ENCODE peak calls at places on chromosomes 4 and X, in six cellular contexts. One of them, this sample, is unnamed.

GRCh38 chrX:53261573-53261972 is 19.8 kb downstream of the IQSEC2 start:
- DNase-seq in left ventricle myocardium inferior: no peak
- DNase-seq in cardiac muscle cell: no peak
- DNase-seq in Peyer's patch: no peak
- DNase-seq in ovary: no peak
- DNase-seq in lower lobe of right lung: no peak
- DNase-seq in this sample: no peak

GRCh38 chrX:119693032-119693995 is at the start of gene SEPTIN6:
- DNase-seq in cardiac muscle cell: peak; percentile 85
- DNase-seq in left ventricle myocardium inferior: peak; percentile 62
- DNase-seq in Peyer's patch: peak; percentile 90
- DNase-seq in lower lobe of right lung: peak; percentile 77
- DNase-seq in ovary: peak; percentile 45
- DNase-seq in this sample: peak; percentile 77

GRCh38 chrX:97314348-97314747 is 430.6 kb downstream of the RPA4 start:
- DNase-seq in ovary: no peak
- DNase-seq in Peyer's patch: no peak
- DNase-seq in cardiac muscle cell: no peak
- DNase-seq in lower lobe of right lung: no peak
- DNase-seq in left ventricle myocardium inferior: no peak
- DNase-seq in this sample: no peak

GRCh38 chr4:61532324-61532723 is 332.2 kb downstream of the ADGRL3 start:
- DNase-seq in lower lobe of right lung: no peak
- DNase-seq in Peyer's patch: no peak
- DNase-seq in left ventricle myocardium inferior: peak; percentile 10
- DNase-seq in ovary: no peak
- DNase-seq in cardiac muscle cell: peak; percentile 66
- DNase-seq in this sample: no peak

GRCh38 chr4:121720109-121720508 is 23.3 kb upstream of the ANXA5 start:
- DNase-seq in left ventricle myocardium inferior: no peak
- DNase-seq in cardiac muscle cell: no peak
- DNase-seq in Peyer's patch: no peak
- DNase-seq in ovary: no peak
- DNase-seq in lower lobe of right lung: no peak
- DNase-seq in this sample: no peak

GRCh38 chr4:73718375-73719373 is 21.7 kb upstream of the CXCL8 start:
- DNase-seq in cardiac muscle cell: no peak
- DNase-seq in left ventricle myocardium inferior: no peak
- DNase-seq in ovary: no peak
- DNase-seq in Peyer's patch: no peak
- DNase-seq in lower lobe of right lung: no peak
- DNase-seq in this sample: no peak

GRCh38 chr4:2792711-2793577 is at the start of gene SH3BP2:
- DNase-seq in lower lobe of right lung: peak; percentile 90
- DNase-seq in ovary: peak; percentile 76
- DNase-seq in left ventricle myocardium inferior: peak; percentile 92
- DNase-seq in Peyer's patch: peak; percentile 75
- DNase-seq in cardiac muscle cell: peak; percentile 85
- DNase-seq in this sample: peak; percentile 89

GRCh38 chr4:140100771-140101170 is 53.2 kb downstream of the MAML3 start:
- DNase-seq in lower lobe of right lung: no peak
- DNase-seq in left ventricle myocardium inferior: no peak
- DNase-seq in Peyer's patch: no peak
- DNase-seq in cardiac muscle cell: no peak
- DNase-seq in ovary: no peak
- DNase-seq in this sample: no peak

GRCh38 chrX:150363561-150364346 is 637 bp downstream of the MAMLD1 start:
- DNase-seq in lower lobe of right lung: peak; percentile 47
- DNase-seq in ovary: peak; percentile 35
- DNase-seq in left ventricle myocardium inferior: peak; percentile 19
- DNase-seq in cardiac muscle cell: peak; percentile 34
- DNase-seq in Peyer's patch: no peak
- DNase-seq in this sample: no peak

GRCh38 chrX:130125090-130125489 is 14.8 kb upstream of the ELF4 start:
- DNase-seq in ovary: peak; percentile 24
- DNase-seq in cardiac muscle cell: no peak
- DNase-seq in left ventricle myocardium inferior: peak; percentile 42
- DNase-seq in lower lobe of right lung: no peak
- DNase-seq in Peyer's patch: no peak
- DNase-seq in this sample: peak; percentile 83

GRCh38 chrX:13752141-13752540 is 17.6 kb downstream of the OFD1 start:
- DNase-seq in lower lobe of right lung: no peak
- DNase-seq in ovary: no peak
- DNase-seq in Peyer's patch: no peak
- DNase-seq in left ventricle myocardium inferior: no peak
- DNase-seq in cardiac muscle cell: no peak
- DNase-seq in this sample: no peak

GRCh38 chrX:13754765-13755164 is 20.2 kb downstream of the OFD1 start:
- DNase-seq in left ventricle myocardium inferior: no peak
- DNase-seq in Peyer's patch: no peak
- DNase-seq in ovary: no peak
- DNase-seq in cardiac muscle cell: no peak
- DNase-seq in lower lobe of right lung: no peak
- DNase-seq in this sample: no peak

GRCh38 chrX:13750812-13751211 is 16.3 kb downstream of the OFD1 start:
- DNase-seq in Peyer's patch: no peak
- DNase-seq in lower lobe of right lung: no peak
- DNase-seq in ovary: no peak
- DNase-seq in cardiac muscle cell: no peak
- DNase-seq in left ventricle myocardium inferior: no peak
- DNase-seq in this sample: no peak

GRCh38 chrX:13750204-13750603 is 15.7 kb downstream of the OFD1 start:
- DNase-seq in left ventricle myocardium inferior: no peak
- DNase-seq in cardiac muscle cell: peak; percentile 40
- DNase-seq in Peyer's patch: no peak
- DNase-seq in ovary: no peak
- DNase-seq in lower lobe of right lung: no peak
- DNase-seq in this sample: no peak

DNA sequence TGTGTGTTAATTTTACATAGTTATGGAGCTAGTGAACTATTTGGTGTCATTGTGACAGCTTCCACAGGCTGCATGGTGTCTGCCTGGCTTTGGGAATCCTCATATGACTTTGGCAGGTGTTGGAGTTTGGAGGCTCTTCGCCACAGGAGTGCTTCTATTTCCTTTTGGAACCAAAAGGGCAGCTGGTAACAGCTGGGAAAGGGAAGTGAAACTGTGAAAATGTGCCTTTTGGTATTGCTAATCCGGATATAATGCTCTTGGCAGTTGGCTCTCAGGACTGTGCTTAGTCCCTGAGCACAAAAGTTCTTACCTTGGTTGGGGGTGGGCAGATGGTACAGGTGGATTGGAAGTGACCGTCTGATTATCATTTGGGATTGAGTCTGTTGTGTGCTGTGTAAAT is 18.1 kb downstream of the OFD1 start:
- DNase-seq in lower lobe of right lung: no peak
- DNase-seq in left ventricle myocardium inferior: no peak
- DNase-seq in ovary: no peak
- DNase-seq in Peyer's patch: no peak
- DNase-seq in cardiac muscle cell: no peak
- DNase-seq in this sample: no peak
- H3K4me1 ChIP-seq in lower lobe of right lung: no peaks in the 10 kb centered on the region
- H3K4me1 ChIP-seq in left ventricle myocardium inferior: no peaks in the 10 kb centered on the region
- H3K4me1 ChIP-seq in ovary: no peaks in the 10 kb centered on the region
- H3K4me1 ChIP-seq in Peyer's patch: no peaks in the 10 kb centered on the region
- H3K4me1 ChIP-seq in cardiac muscle cell: no peaks in the 10 kb centered on the region
- H3K4me1 ChIP-seq in this sample: no peaks in the 10 kb centered on the region

DNA sequence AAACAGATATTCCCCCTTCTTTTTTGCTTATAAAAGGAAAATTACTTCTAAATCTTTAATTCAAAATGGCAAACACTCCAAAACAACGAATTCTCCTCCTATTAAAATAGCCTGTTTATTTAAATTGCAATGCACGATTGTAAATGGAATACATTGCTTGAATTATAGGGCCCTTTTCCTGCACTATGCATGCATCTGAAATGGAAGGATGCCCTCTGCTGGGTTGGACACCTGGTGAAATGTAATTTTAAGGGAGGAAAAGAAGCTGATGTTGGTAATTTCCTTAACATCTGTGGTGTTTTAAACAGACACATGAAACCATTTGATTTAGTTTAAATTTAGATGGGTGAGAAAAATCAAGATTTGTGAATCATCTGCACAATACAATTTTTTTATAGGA is 72.8 kb downstream of the GRXCR1 start:
- DNase-seq in lower lobe of right lung: no peak
- DNase-seq in left ventricle myocardium inferior: no peak
- DNase-seq in cardiac muscle cell: peak; percentile 12
- DNase-seq in Peyer's patch: no peak
- DNase-seq in ovary: no peak
- DNase-seq in this sample: no peak
- TF ChIP-seq CTCF in lower lobe of right lung: no peak
- TF ChIP-seq CTCF in left ventricle myocardium inferior: peak; percentile 37
- TF ChIP-seq CTCF in cardiac muscle cell: no peak
- TF ChIP-seq CTCF in Peyer's patch: no peak
- TF ChIP-seq CTCF in ovary: no peak
- TF ChIP-seq CTCF in this sample: no peak

DNA sequence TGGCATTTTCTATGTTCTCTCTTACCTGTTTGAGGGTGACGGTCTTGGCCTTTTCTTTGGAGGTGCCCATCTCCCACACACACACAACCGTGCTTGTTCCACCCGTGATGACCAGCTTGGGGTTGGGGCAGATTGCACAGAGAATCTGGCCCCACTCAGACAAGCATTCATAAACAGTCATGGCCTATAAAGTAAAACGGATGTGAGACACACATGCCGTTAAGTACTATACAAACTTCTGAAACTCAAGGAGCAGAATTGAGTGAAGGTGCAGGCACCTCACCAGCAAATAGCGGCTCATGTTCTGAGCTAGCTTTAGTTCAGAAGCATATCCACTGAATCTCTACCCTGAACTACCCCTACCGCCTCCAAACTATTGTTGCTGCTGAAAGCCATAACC is 107.6 kb downstream of the CDS1 start:
- DNase-seq in cardiac muscle cell: no peak
- DNase-seq in lower lobe of right lung: no peak
- DNase-seq in ovary: no peak
- DNase-seq in left ventricle myocardium inferior: no peak
- DNase-seq in Peyer's patch: no peak
- DNase-seq in this sample: no peak
- H3K27ac ChIP-seq in cardiac muscle cell: no peak overlapping the region
- H3K27ac ChIP-seq in lower lobe of right lung: no peak overlapping the region
- H3K27ac ChIP-seq in ovary: no peak overlapping the region
- H3K27ac ChIP-seq in left ventricle myocardium inferior: no peak overlapping the region
- H3K27ac ChIP-seq in Peyer's patch: no peak overlapping the region
- H3K27ac ChIP-seq in this sample: no peak overlapping the region

GRCh38 chr4:153533387-153533786 is 67.2 kb downstream of the TMEM131L start:
- DNase-seq in cardiac muscle cell: no peak
- DNase-seq in ovary: no peak
- DNase-seq in lower lobe of right lung: no peak
- DNase-seq in left ventricle myocardium inferior: no peak
- DNase-seq in Peyer's patch: no peak
- DNase-seq in this sample: no peak

GRCh38 chr4:153532227-153532626 is 66.1 kb downstream of the TMEM131L start:
- DNase-seq in Peyer's patch: no peak
- DNase-seq in left ventricle myocardium inferior: no peak
- DNase-seq in cardiac muscle cell: no peak
- DNase-seq in lower lobe of right lung: no peak
- DNase-seq in ovary: no peak
- DNase-seq in this sample: no peak

GRCh38 chr4:153530284-153530995 is 64.3 kb downstream of the TMEM131L start:
- DNase-seq in cardiac muscle cell: no peak
- DNase-seq in lower lobe of right lung: no peak
- DNase-seq in Peyer's patch: no peak
- DNase-seq in ovary: no peak
- DNase-seq in left ventricle myocardium inferior: no peak
- DNase-seq in this sample: peak; percentile 31

GRCh38 chr4:153530996-153531375 is 64.8 kb downstream of the TMEM131L start:
- DNase-seq in left ventricle myocardium inferior: no peak
- DNase-seq in ovary: no peak
- DNase-seq in cardiac muscle cell: no peak
- DNase-seq in Peyer's patch: no peak
- DNase-seq in lower lobe of right lung: no peak
- DNase-seq in this sample: no peak

DNA sequence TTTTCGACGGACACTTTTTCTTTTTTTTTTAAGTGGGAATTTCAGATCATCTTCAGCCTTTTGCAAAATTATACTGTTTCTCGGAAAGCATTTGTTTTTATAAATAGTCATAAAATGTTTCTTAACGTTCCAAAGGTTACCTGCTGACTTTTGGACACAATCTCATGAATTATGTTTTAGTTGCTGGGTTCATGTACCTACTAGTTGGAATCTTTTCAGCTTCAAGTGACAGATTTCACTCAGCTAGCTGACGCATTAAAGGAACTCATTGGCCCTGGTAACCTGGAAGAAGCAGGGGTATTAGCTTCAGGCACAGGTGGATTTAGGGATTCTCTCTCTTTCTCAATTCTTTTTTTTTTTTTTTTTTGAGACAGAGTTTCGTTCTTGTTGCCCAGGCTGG is 66.5 kb downstream of the TMEM131L start:
- DNase-seq in cardiac muscle cell: no peak
- DNase-seq in left ventricle myocardium inferior: no peak
- DNase-seq in ovary: no peak
- DNase-seq in Peyer's patch: no peak
- DNase-seq in lower lobe of right lung: no peak
- DNase-seq in this sample: no peak
- H3K4me1 ChIP-seq in cardiac muscle cell: no peaks in the 10 kb centered on the region
- H3K4me1 ChIP-seq in left ventricle myocardium inferior: peaks cover 75% of the 10 kb centered on the region
- H3K4me1 ChIP-seq in ovary: peaks cover 5% of the 10 kb centered on the region
- H3K4me1 ChIP-seq in Peyer's patch: no peaks in the 10 kb centered on the region
- H3K4me1 ChIP-seq in lower lobe of right lung: peaks cover 54% of the 10 kb centered on the region
- H3K4me1 ChIP-seq in this sample: no peaks in the 10 kb centered on the region

GRCh38 chr4:89558147-89558546 is 250.5 kb upstream of the GPRIN3 start:
- DNase-seq in ovary: no peak
- DNase-seq in left ventricle myocardium inferior: no peak
- DNase-seq in Peyer's patch: no peak
- DNase-seq in lower lobe of right lung: no peak
- DNase-seq in cardiac muscle cell: peak; percentile 13
- DNase-seq in this sample: no peak
- TF ChIP-seq CTCF in ovary: no peak
- TF ChIP-seq CTCF in left ventricle myocardium inferior: peak; percentile 34
- TF ChIP-seq CTCF in Peyer's patch: no peak
- TF ChIP-seq CTCF in lower lobe of right lung: no peak
- TF ChIP-seq CTCF in cardiac muscle cell: peak; percentile 34
- TF ChIP-seq CTCF in this sample: no peak

DNA sequence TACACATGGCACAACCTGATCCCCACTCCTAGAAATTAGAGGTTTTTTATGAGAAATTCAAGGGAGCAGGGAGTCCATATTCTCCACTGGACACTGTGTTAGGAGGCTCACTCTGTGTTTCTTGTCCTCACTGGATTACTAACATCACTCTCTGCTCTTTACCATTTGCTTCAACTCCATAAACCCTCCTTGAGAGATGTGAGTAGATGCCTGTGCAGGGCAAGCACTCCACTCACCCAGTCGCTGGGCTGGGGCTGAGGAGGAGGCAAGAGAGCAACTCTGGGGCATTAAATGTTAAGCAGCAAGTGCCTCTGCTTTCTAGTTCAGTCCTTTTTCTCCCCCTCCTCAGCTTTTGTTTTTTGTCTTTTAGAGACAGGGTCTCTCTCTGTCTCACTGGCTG is 115.1 kb downstream of the LARP7 start:
- DNase-seq in cardiac muscle cell: no peak
- DNase-seq in lower lobe of right lung: no peak
- DNase-seq in Peyer's patch: no peak
- DNase-seq in left ventricle myocardium inferior: no peak
- DNase-seq in ovary: no peak
- DNase-seq in this sample: no peak
- H3K27ac ChIP-seq in cardiac muscle cell: peak overlapping the region; percentile 14
- H3K27ac ChIP-seq in lower lobe of right lung: no peak overlapping the region
- H3K27ac ChIP-seq in Peyer's patch: no peak overlapping the region
- H3K27ac ChIP-seq in left ventricle myocardium inferior: no peak overlapping the region
- H3K27ac ChIP-seq in ovary: no peak overlapping the region
- H3K27ac ChIP-seq in this sample: no peak overlapping the region

This sample was measured in ascending aorta.